ENCODE peak calls at places on chromosome 20, in five cellular contexts. S, C, B, V and H are unnamed samples.

GRCh38 chr20:19462491-19462890 is 250.0 kb downstream of the SLC24A3 start:
- DNase-seq in S (peak), C (no peak), B (no peak), V (no peak), H (no peak)

GRCh38 chr20:59006167-59006863 is 739 bp downstream of the CTSZ start:
- DNase-seq in S (peak), C (no peak), B (no peak), V (no peak), H (no peak)

GRCh38 chr20:46151936-46152335 is 33.8 kb downstream of the CD40 start:
- DNase-seq in S (no peak), C (peak), B (no peak), V (no peak), H (no peak)

GRCh38 chr20:41733151-41733550 is 115.0 kb upstream of the CHD6 start:
- DNase-seq in S (no peak), C (no peak), B (no peak), V (no peak), H (no peak)

GRCh38 chr20:24965065-24965919 is 16.2 kb downstream of the CST7 start:
- DNase-seq in S (no peak), C (no peak), B (no peak), V (peak), H (no peak)

GRCh38 chr20:37225146-37225545 is 36.5 kb downstream of the GHRH start:
- DNase-seq in S (no peak), C (no peak), B (no peak), V (no peak), H (no peak)

GRCh38 chr20:44810061-44810390 is 320 bp downstream of the RIMS4 start:
- DNase-seq in S (no peak), C (no peak), B (no peak), V (no peak), H (peak)

GRCh38 chr20:23303325-23304102 is 47.1 kb upstream of the NXT1 start:
- DNase-seq in S (no peak), C (no peak), B (no peak), V (no peak), H (no peak)

GRCh38 chr20:41386502-41387427 is 20.1 kb upstream of the EMILIN3 start:
- DNase-seq in S (peak), C (no peak), B (no peak), V (no peak), H (no peak)

GRCh38 chr20:58179432-58180099 is 48.9 kb downstream of the ANKRD60 start:
- DNase-seq in S (peak), C (peak), B (peak), V (peak), H (peak)